ENCODE peak calls at places on chromosome 20, in ten cellular contexts. C is fibroblast of pulmonary artery; P is hepatocyte; G is D721Med; B is heart right ventricle; Q is activated CD8-positive, alpha-beta memory T cell treated with anti-CD3 and anti-CD28 coated beads, Interleukin-2, amount 10 ng/mL, durations not matched to agents 7 days and 5 days; F is adipocyte; A is stimulated activated naive CD4-positive, alpha-beta T cell treated with Interleukin-2 at 50 U/mL for 16 hours; I is endothelial cell; Y is mesothelial cell of epicardium. W is an unnamed sample.

GRCh38 chr20:53938739-53939138 is 131.7 kb downstream of the BCAS1 start:
- DNase-seq in C (no peak), P (no peak), G (no peak), B (no peak), Q (peak), F (no peak), A (no peak), I (no peak), Y (no peak), W (no peak)

GRCh38 chr20:50804453-50805348 is 9.8 kb downstream of the BCAS4 start:
- DNase-seq in C (no peak), P (no peak), G (no peak), B (no peak), Q (peak), F (no peak), A (no peak), I (no peak), Y (no peak), W (no peak)

GRCh38 chr20:50068041-50068651 is 44.8 kb downstream of the UBE2V1 start:
- DNase-seq in C (no peak), P (no peak), G (no peak), B (no peak), Q (no peak), F (no peak), A (no peak), I (no peak), Y (no peak), W (no peak)

GRCh38 chr20:44848254-44849015 is 37.1 kb upstream of the YWHAB start:
- DNase-seq in C (no peak), P (no peak), G (no peak), B (no peak), Q (no peak), F (no peak), A (no peak), I (no peak), Y (no peak), W (no peak)

GRCh38 chr20:13552061-13552460 is 86.7 kb downstream of the TASP1 start:
- DNase-seq in C (no peak), P (no peak), G (no peak), B (no peak), Q (no peak), F (no peak), A (no peak), I (no peak), Y (no peak), W (no peak)

GRCh38 chr20:42901689-42902518 is 287.8 kb downstream of the PTPRT start:
- DNase-seq in C (no peak), P (peak), G (no peak), B (peak), Q (no peak), F (no peak), A (no peak), I (no peak), Y (no peak), W (no peak)

GRCh38 chr20:5657190-5657872 is 92.9 kb upstream of the SHLD1 start:
- DNase-seq in C (peak), P (peak), G (no peak), B (no peak), Q (no peak), F (peak), A (no peak), I (peak), Y (no peak), W (no peak)

GRCh38 chr20:53890434-53891305 is 179.7 kb downstream of the BCAS1 start:
- DNase-seq in C (no peak), P (no peak), G (no peak), B (no peak), Q (no peak), F (no peak), A (no peak), I (no peak), Y (no peak), W (no peak)

GRCh38 chr20:36848078-36848660 is 27.8 kb upstream of the TLDC2 start:
- DNase-seq in C (peak), P (peak), G (no peak), B (peak), Q (no peak), F (peak), A (no peak), I (no peak), Y (no peak), W (no peak)

GRCh38 chr20:38298768-38299288 is 5.1 kb upstream of the BPI start:
- DNase-seq in C (peak), P (peak), G (no peak), B (peak), Q (no peak), F (peak), A (no peak), I (no peak), Y (no peak), W (peak)

GRCh38 chr20:49846206-49846807 is 33.7 kb downstream of the SLC9A8 start:
- DNase-seq in C (peak), P (peak), G (no peak), B (no peak), Q (peak), F (peak), A (peak), I (peak), Y (no peak), W (peak)

GRCh38 chr20:54140486-54140885 is 33.3 kb downstream of the CYP24A1 start:
- DNase-seq in C (no peak), P (no peak), G (no peak), B (no peak), Q (no peak), F (no peak), A (no peak), I (no peak), Y (no peak), W (no peak)

GRCh38 chr20:23585808-23586734 is 17.8 kb upstream of the CST9L start:
- DNase-seq in C (no peak), P (peak), G (no peak), B (no peak), Q (peak), F (no peak), A (no peak), I (no peak), Y (no peak), W (no peak)

GRCh38 chr20:46992640-46993035 is 98.0 kb downstream of the EYA2 start:
- DNase-seq in C (no peak), P (no peak), G (no peak), B (no peak), Q (no peak), F (no peak), A (no peak), I (no peak), Y (no peak), W (no peak)

GRCh38 chr20:19757973-19758887 is at the start of gene RIN2:
- DNase-seq in C (peak), P (peak), G (no peak), B (peak), Q (no peak), F (peak), A (no peak), I (peak), Y (peak), W (no peak)

GRCh38 chr20:6746901-6747609 is 20.4 kb upstream of the BMP2 start:
- DNase-seq in C (no peak), P (no peak), G (no peak), B (no peak), Q (no peak), F (no peak), A (no peak), I (peak), Y (no peak), W (no peak)

GRCh38 chr20:63553933-63554290 is at the start of gene FNDC11:
- DNase-seq in C (peak), P (peak), G (no peak), B (peak), Q (peak), F (peak), A (peak), I (peak), Y (no peak), W (peak)

GRCh38 chr20:22690616-22691179 is 106.3 kb upstream of the FOXA2 start:
- DNase-seq in C (no peak), P (no peak), G (no peak), B (no peak), Q (no peak), F (no peak), A (no peak), I (no peak), Y (no peak), W (no peak)

GRCh38 chr20:35821807-35822242 is 50.0 kb downstream of the PHF20 start:
- DNase-seq in C (peak), P (no peak), G (no peak), B (no peak), Q (no peak), F (peak), A (no peak), I (no peak), Y (no peak), W (no peak)

GRCh38 chr20:35697696-35698297 is 1.4 kb downstream of the NFS1 start:
- DNase-seq in C (no peak), P (no peak), G (no peak), B (no peak), Q (peak), F (no peak), A (no peak), I (no peak), Y (no peak), W (peak)

GRCh38 chr20:56995635-56996075 is 270.8 kb downstream of the BMP7 start:
- DNase-seq in C (peak), P (peak), G (no peak), B (no peak), Q (no peak), F (peak), A (no peak), I (peak), Y (no peak), W (no peak)

GRCh38 chr20:4073852-4074741 is 58.7 kb upstream of the RNF24 start:
- DNase-seq in C (no peak), P (no peak), G (no peak), B (no peak), Q (no peak), F (no peak), A (no peak), I (no peak), Y (no peak), W (no peak)

GRCh38 chr20:542777-543368 is 717 bp downstream of the CSNK2A1 start:
- DNase-seq in C (no peak), P (peak), G (peak), B (peak), Q (no peak), F (peak), A (peak), I (no peak), Y (no peak), W (peak)

GRCh38 chr20:8154636-8155035 is 22.6 kb downstream of the PLCB1 start:
- DNase-seq in C (no peak), P (no peak), G (no peak), B (no peak), Q (no peak), F (no peak), A (no peak), I (no peak), Y (no peak), W (no peak)

W was measured in activated effector memory CD4-positive, alpha-beta T cell treated with anti-CD3 and anti-CD28 coated beads, Interleukin-2, amount 50 U/mL, for 16 hours.